ENCODE peak calls at places on chromosomes 13 and 19, in five cellular contexts. One of them, this sample, is unnamed.

GRCh38 chr13:101624210-101624922 is 171.9 kb downstream of the ITGBL1 start:
- DNase-seq in SK-N-SH: no peak
- DNase-seq in A549: no peak
- DNase-seq in transverse colon: no peak
- DNase-seq in stomach: no peak
- DNase-seq in this sample: no peak

GRCh38 chr19:35171730-35172129 is 17.2 kb downstream of the FXYD5 start:
- DNase-seq in SK-N-SH: no peak
- DNase-seq in A549: no peak
- DNase-seq in transverse colon: no peak
- DNase-seq in stomach: no peak
- DNase-seq in this sample: no peak

GRCh38 chr19:40614595-40615411 is 13.6 kb downstream of the LTBP4 start:
- DNase-seq in SK-N-SH: peak; percentile 51
- DNase-seq in A549: no peak
- DNase-seq in transverse colon: peak; percentile 93
- DNase-seq in stomach: peak; percentile 82
- DNase-seq in this sample: no peak

GRCh38 chr19:30520735-30521479 is 148.7 kb downstream of the ZNF536 start:
- DNase-seq in SK-N-SH: no peak
- DNase-seq in A549: no peak
- DNase-seq in transverse colon: no peak
- DNase-seq in stomach: no peak
- DNase-seq in this sample: no peak

GRCh38 chr13:26021516-26021915 is 30.3 kb downstream of the SHISA2 start:
- DNase-seq in SK-N-SH: no peak
- DNase-seq in A549: no peak
- DNase-seq in transverse colon: no peak
- DNase-seq in stomach: no peak
- DNase-seq in this sample: no peak

GRCh38 chr13:98468352-98468751 is 108.6 kb downstream of the STK24 start:
- DNase-seq in SK-N-SH: no peak
- DNase-seq in A549: no peak
- DNase-seq in transverse colon: no peak
- DNase-seq in stomach: no peak
- DNase-seq in this sample: no peak

GRCh38 chr13:37029617-37030016 is 29.0 kb downstream of the EXOSC8 start:
- DNase-seq in SK-N-SH: peak; percentile 30
- DNase-seq in A549: no peak
- DNase-seq in transverse colon: no peak
- DNase-seq in stomach: no peak
- DNase-seq in this sample: no peak

GRCh38 chr13:86914757-86915156 is 756.4 kb upstream of the SLITRK5 start:
- DNase-seq in SK-N-SH: no peak
- DNase-seq in A549: no peak
- DNase-seq in transverse colon: no peak
- DNase-seq in stomach: no peak
- DNase-seq in this sample: no peak

GRCh38 chr19:19429361-19429760 is 23.9 kb downstream of the GATAD2A start:
- DNase-seq in SK-N-SH: no peak
- DNase-seq in A549: no peak
- DNase-seq in transverse colon: no peak
- DNase-seq in stomach: no peak
- DNase-seq in this sample: no peak

GRCh38 chr13:25423831-25424230 is 52.1 kb downstream of the ATP8A2 start:
- DNase-seq in SK-N-SH: no peak
- DNase-seq in A549: no peak
- DNase-seq in transverse colon: no peak
- DNase-seq in stomach: no peak
- DNase-seq in this sample: no peak

GRCh38 chr13:25764378-25764777 is 287.4 kb downstream of the SHISA2 start:
- DNase-seq in SK-N-SH: no peak
- DNase-seq in A549: no peak
- DNase-seq in transverse colon: no peak
- DNase-seq in stomach: no peak
- DNase-seq in this sample: no peak

GRCh38 chr19:30167206-30167903 is 204.8 kb upstream of the ZNF536 start:
- DNase-seq in SK-N-SH: no peak
- DNase-seq in A549: no peak
- DNase-seq in transverse colon: no peak
- DNase-seq in stomach: no peak
- DNase-seq in this sample: no peak

GRCh38 chr13:110942248-110942981 is 27.5 kb upstream of the ANKRD10 start:
- DNase-seq in SK-N-SH: no peak
- DNase-seq in A549: no peak
- DNase-seq in transverse colon: no peak
- DNase-seq in stomach: no peak
- DNase-seq in this sample: no peak

GRCh38 chr19:23052349-23052748 is 49.4 kb upstream of the ZNF728 start:
- DNase-seq in SK-N-SH: no peak
- DNase-seq in A549: no peak
- DNase-seq in transverse colon: no peak
- DNase-seq in stomach: no peak
- DNase-seq in this sample: no peak

GRCh38 chr19:29942404-29943261 is 594 bp downstream of the URI1 start:
- DNase-seq in SK-N-SH: peak; percentile 89
- DNase-seq in A549: peak; percentile 67
- DNase-seq in transverse colon: peak; percentile 77
- DNase-seq in stomach: peak; percentile 71
- DNase-seq in this sample: peak; percentile 43

GRCh38 chr13:40170982-40171381 is 495.5 kb downstream of the FOXO1 start:
- DNase-seq in SK-N-SH: no peak
- DNase-seq in A549: no peak
- DNase-seq in transverse colon: no peak
- DNase-seq in stomach: no peak
- DNase-seq in this sample: no peak

GRCh38 chr19:46225558-46226004 is 4.0 kb upstream of the IGFL1 start:
- DNase-seq in SK-N-SH: no peak
- DNase-seq in A549: no peak
- DNase-seq in transverse colon: no peak
- DNase-seq in stomach: no peak
- DNase-seq in this sample: no peak

GRCh38 chr19:46015080-46015960 is 7.5 kb downstream of the PGLYRP1 start:
- DNase-seq in SK-N-SH: peak; percentile 93
- DNase-seq in A549: peak; percentile 72
- DNase-seq in transverse colon: peak; percentile 83
- DNase-seq in stomach: peak; percentile 90
- DNase-seq in this sample: no peak

GRCh38 chr19:14031719-14032480 is at the start of gene IL27RA:
- DNase-seq in SK-N-SH: peak; percentile 87
- DNase-seq in A549: peak; percentile 59
- DNase-seq in transverse colon: peak; percentile 75
- DNase-seq in stomach: peak; percentile 64
- DNase-seq in this sample: peak; percentile 46

GRCh38 chr19:15775249-15775648 is 12.2 kb upstream of the OR10H5 start:
- DNase-seq in SK-N-SH: no peak
- DNase-seq in A549: no peak
- DNase-seq in transverse colon: no peak
- DNase-seq in stomach: no peak
- DNase-seq in this sample: no peak

GRCh38 chr13:23516190-23516589 is 54.0 kb upstream of the TNFRSF19 start:
- DNase-seq in SK-N-SH: no peak
- DNase-seq in A549: no peak
- DNase-seq in transverse colon: no peak
- DNase-seq in stomach: no peak
- DNase-seq in this sample: no peak

GRCh38 chr19:45667620-45668341 is at the start of gene GIPR:
- DNase-seq in SK-N-SH: peak; percentile 74
- DNase-seq in A549: peak; percentile 88
- DNase-seq in transverse colon: peak; percentile 84
- DNase-seq in stomach: peak; percentile 78
- DNase-seq in this sample: peak; percentile 44

GRCh38 chr19:53659292-53659691 is 27.5 kb downstream of the DPRX start:
- DNase-seq in SK-N-SH: peak; percentile 33
- DNase-seq in A549: no peak
- DNase-seq in transverse colon: no peak
- DNase-seq in stomach: no peak
- DNase-seq in this sample: peak; percentile 65

GRCh38 chr19:13051581-13052165 is 51.0 kb downstream of the LYL1 start:
- DNase-seq in SK-N-SH: no peak
- DNase-seq in A549: no peak
- DNase-seq in transverse colon: peak; percentile 76
- DNase-seq in stomach: peak; percentile 88
- DNase-seq in this sample: peak; percentile 54

GRCh38 chr13:106736941-106737340 is 169.0 kb upstream of the ARGLU1 start:
- DNase-seq in SK-N-SH: no peak
- DNase-seq in A549: no peak
- DNase-seq in transverse colon: no peak
- DNase-seq in stomach: no peak
- DNase-seq in this sample: no peak

GRCh38 chr19:21603431-21604153 is 98.2 kb downstream of the ZNF429 start:
- DNase-seq in SK-N-SH: no peak
- DNase-seq in A549: no peak
- DNase-seq in transverse colon: no peak
- DNase-seq in stomach: no peak
- DNase-seq in this sample: no peak

GRCh38 chr13:102651392-102651791 is 43.5 kb downstream of the METTL21C start:
- DNase-seq in SK-N-SH: no peak
- DNase-seq in A549: no peak
- DNase-seq in transverse colon: no peak
- DNase-seq in stomach: no peak
- DNase-seq in this sample: no peak

GRCh38 chr13:79663420-79663819 is 182.5 kb downstream of the NDFIP2 start:
- DNase-seq in SK-N-SH: no peak
- DNase-seq in A549: no peak
- DNase-seq in transverse colon: no peak
- DNase-seq in stomach: no peak
- DNase-seq in this sample: no peak

GRCh38 chr19:49057636-49058234 is at the start of gene CGB7:
- DNase-seq in SK-N-SH: peak; percentile 87
- DNase-seq in A549: peak; percentile 77
- DNase-seq in transverse colon: peak; percentile 79
- DNase-seq in stomach: peak; percentile 81
- DNase-seq in this sample: peak; percentile 17

GRCh38 chr13:25901460-25902376 is 150.1 kb downstream of the SHISA2 start:
- DNase-seq in SK-N-SH: peak; percentile 51
- DNase-seq in A549: no peak
- DNase-seq in transverse colon: no peak
- DNase-seq in stomach: no peak
- DNase-seq in this sample: peak; percentile 33

GRCh38 chr19:44072543-44073401 is 813 bp downstream of the ZNF284 start:
- DNase-seq in SK-N-SH: peak; percentile 49
- DNase-seq in A549: peak; percentile 13
- DNase-seq in transverse colon: no peak
- DNase-seq in stomach: no peak
- DNase-seq in this sample: no peak

GRCh38 chr13:54799621-54800226 is 1771.1 kb downstream of the OLFM4 start:
- DNase-seq in SK-N-SH: no peak
- DNase-seq in A549: no peak
- DNase-seq in transverse colon: no peak
- DNase-seq in stomach: no peak
- DNase-seq in this sample: no peak

GRCh38 chr13:77532983-77533382 is 2.5 kb upstream of the SCEL start:
- DNase-seq in SK-N-SH: no peak
- DNase-seq in A549: no peak
- DNase-seq in transverse colon: no peak
- DNase-seq in stomach: no peak
- DNase-seq in this sample: no peak
- TF ChIP-seq EP300 in SK-N-SH: no peak
- TF ChIP-seq EP300 in A549: no peak
- TF ChIP-seq EP300 in transverse colon: no peak
- TF ChIP-seq EP300 in stomach: no peak
- TF ChIP-seq EP300 in this sample: no peak

DNA sequence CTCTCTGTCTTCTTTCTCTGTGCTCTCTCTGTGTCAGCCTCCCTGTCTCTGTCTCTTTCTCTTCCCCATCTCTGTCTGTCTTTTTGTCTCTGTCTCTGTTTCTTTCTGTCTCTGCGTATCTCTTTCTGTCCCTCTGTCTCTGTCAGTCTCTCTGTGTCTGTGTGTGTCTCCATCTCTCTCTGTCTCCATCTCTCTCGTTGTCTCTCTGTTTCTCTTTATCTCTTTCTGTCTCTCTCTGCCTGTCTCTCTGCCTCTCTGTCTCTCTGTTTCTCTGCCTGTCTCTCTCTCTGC is 15.6 kb upstream of the TCF3 start:
- DNase-seq in SK-N-SH: no peak
- DNase-seq in A549: no peak
- DNase-seq in transverse colon: no peak
- DNase-seq in stomach: no peak
- DNase-seq in this sample: no peak
- TF ChIP-seq EP300 in SK-N-SH: no peak
- TF ChIP-seq EP300 in A549: no peak
- TF ChIP-seq EP300 in transverse colon: no peak
- TF ChIP-seq EP300 in stomach: no peak
- TF ChIP-seq EP300 in this sample: no peak

GRCh38 chr19:17470204-17470841 is at the start of gene SLC27A1:
- DNase-seq in SK-N-SH: peak; percentile 96
- DNase-seq in A549: peak; percentile 78
- DNase-seq in transverse colon: peak; percentile 98
- DNase-seq in stomach: peak; percentile 98
- DNase-seq in this sample: peak; percentile 98
- TF ChIP-seq EP300 in SK-N-SH: no peak
- TF ChIP-seq EP300 in A549: no peak
- TF ChIP-seq EP300 in transverse colon: no peak
- TF ChIP-seq EP300 in stomach: no peak
- TF ChIP-seq EP300 in this sample: no peak

DNA sequence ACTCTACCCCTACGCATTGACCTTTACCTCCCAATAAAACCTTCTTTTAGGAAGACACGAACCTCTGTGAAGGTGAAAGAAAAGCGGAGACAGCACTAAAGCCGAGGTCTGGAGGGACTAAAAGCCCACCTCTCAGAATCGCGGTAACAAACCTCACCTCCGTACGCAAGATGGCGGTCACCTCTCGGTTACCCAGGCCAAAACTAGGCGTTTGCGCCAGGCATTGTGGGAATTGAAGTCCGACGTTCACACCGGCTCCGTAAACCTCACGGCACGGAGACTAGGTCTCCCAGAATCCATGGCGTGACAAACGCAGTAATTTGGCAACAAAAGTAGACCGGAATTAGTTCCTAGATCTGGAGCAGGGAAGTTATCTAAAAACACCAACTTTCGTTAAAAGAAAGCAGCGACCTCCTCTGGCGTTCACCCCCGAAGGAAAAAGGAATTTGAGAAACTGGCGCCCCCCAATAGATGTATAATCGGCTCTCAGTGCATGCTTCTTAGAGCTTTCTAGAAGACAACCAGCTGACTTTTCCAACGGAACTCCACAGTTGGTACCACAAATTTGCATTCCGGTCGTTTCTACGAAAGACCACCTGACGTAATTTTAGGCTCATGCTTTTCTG is at the start of gene N4BP2L2:
- DNase-seq in SK-N-SH: peak; percentile 82
- DNase-seq in A549: peak; percentile 79
- DNase-seq in transverse colon: peak; percentile 94
- DNase-seq in stomach: peak; percentile 94
- DNase-seq in this sample: peak; percentile 96
- TF ChIP-seq EP300 in SK-N-SH: no peak
- TF ChIP-seq EP300 in A549: no peak
- TF ChIP-seq EP300 in transverse colon: no peak
- TF ChIP-seq EP300 in stomach: no peak
- TF ChIP-seq EP300 in this sample: peak; percentile 35

This sample was measured in HepG2.